ENCODE peak calls at places on chromosomes 1 and 21, in seven cellular contexts. B is GM23338, K is MM.1S, N is GM23248, J is neural progenitor cell, Y is HCT116, R is hepatocyte. G is an unnamed sample.

GRCh38 chr1:18711561-18712253 is 81.1 kb downstream of the PAX7 start:
- DNase-seq in B (no peak), K (no peak), N (no peak), J (no peak), Y (no peak), R (no peak), G (peak)

GRCh38 chr1:67647814-67648358 is 37.1 kb upstream of the GADD45A start:
- DNase-seq in B (no peak), K (peak), N (no peak), J (no peak), Y (no peak), R (no peak), G (peak)

GRCh38 chr1:241316372-241316771 is 40.6 kb downstream of the RGS7 start:
- DNase-seq in B (no peak), K (no peak), N (no peak), J (no peak), Y (no peak), R (no peak), G (no peak)

GRCh38 chr1:185112343-185112742 is 44.4 kb downstream of the TRMT1L start:
- DNase-seq in B (no peak), K (no peak), N (no peak), J (no peak), Y (no peak), R (no peak), G (peak)

GRCh38 chr1:53398585-53399365 is 60.4 kb upstream of the DMRTB1 start:
- DNase-seq in B (no peak), K (no peak), N (no peak), J (no peak), Y (no peak), R (no peak), G (no peak)

GRCh38 chr1:17199267-17200044 is 5.5 kb upstream of the PADI1 start:
- DNase-seq in B (no peak), K (no peak), N (peak), J (no peak), Y (no peak), R (no peak), G (no peak)

GRCh38 chr1:155981266-155982088 is 3.1 kb upstream of the ARHGEF2 start:
- DNase-seq in B (no peak), K (peak), N (peak), J (no peak), Y (no peak), R (peak), G (no peak)

GRCh38 chr21:31918250-31918775 is 45.5 kb downstream of the HUNK start:
- DNase-seq in B (no peak), K (no peak), N (no peak), J (no peak), Y (no peak), R (no peak), G (no peak)

GRCh38 chr1:72051538-72051937 is 230.8 kb downstream of the NEGR1 start:
- DNase-seq in B (no peak), K (no peak), N (peak), J (no peak), Y (no peak), R (peak), G (peak)

GRCh38 chr1:12161662-12162458 is 4.9 kb upstream of the TNFRSF1B start:
- DNase-seq in B (no peak), K (peak), N (peak), J (no peak), Y (peak), R (peak), G (peak)

GRCh38 chr1:53982034-53982761 is 35.8 kb downstream of the LDLRAD1 start:
- DNase-seq in B (peak), K (no peak), N (peak), J (peak), Y (no peak), R (peak), G (peak)

GRCh38 chr1:67688526-67689219 is 3.7 kb downstream of the GADD45A start:
- DNase-seq in B (no peak), K (no peak), N (no peak), J (peak), Y (no peak), R (no peak), G (peak)

GRCh38 chr1:53642607-53643006 is 96.4 kb downstream of the GLIS1 start:
- DNase-seq in B (no peak), K (no peak), N (no peak), J (no peak), Y (no peak), R (no peak), G (no peak)

GRCh38 chr1:55833452-55834160 is 618.4 kb upstream of the USP24 start:
- DNase-seq in B (no peak), K (no peak), N (peak), J (no peak), Y (no peak), R (no peak), G (no peak)

GRCh38 chr1:39098569-39099250 is 72.6 kb downstream of the NDUFS5 start:
- DNase-seq in B (peak), K (peak), N (peak), J (peak), Y (peak), R (peak), G (peak)

GRCh38 chr1:76690784-76691183 is 176.5 kb upstream of the ST6GALNAC5 start:
- DNase-seq in B (no peak), K (no peak), N (peak), J (no peak), Y (peak), R (peak), G (no peak)

DNA sequence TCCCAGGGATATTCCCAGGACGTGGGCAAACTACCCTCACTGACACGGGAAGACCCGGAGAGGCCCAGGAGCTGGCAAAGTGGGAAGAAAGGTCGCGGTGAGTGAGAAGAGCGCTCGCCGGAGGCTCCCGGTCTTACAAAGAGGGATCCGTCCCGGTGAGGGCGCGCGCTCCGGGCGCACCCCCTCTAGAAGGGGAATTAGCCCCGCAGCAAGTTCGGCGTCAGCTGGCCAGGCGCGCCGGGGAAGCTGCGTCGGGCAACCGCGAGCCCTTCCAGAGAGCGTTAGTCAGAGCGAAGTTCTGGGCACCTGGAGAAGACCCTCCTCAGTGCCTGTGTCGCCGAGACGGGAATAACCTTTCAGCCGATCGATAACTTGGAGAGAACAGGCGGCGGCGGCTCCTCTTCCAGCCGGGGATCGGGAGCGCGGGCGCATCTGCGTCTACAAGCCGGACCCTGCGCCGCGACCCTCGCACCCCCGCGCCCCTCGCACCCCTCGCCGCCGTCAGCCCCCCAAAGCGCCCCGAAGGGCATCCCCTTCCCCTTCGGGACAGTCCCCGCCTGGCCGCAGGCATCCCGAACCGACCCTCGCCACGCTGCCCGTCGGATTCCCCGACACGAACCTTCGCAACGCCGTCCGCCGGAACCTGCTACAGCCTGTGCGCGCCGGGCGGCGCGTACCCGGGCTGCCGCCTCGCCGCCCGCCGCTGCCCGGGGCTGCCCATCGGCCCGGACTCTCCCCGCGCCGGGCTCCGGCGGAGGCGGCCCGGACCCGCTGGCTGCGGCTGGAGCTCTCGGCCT is 485 bp downstream of the SIPA1L2 start:
- DNase-seq in B (peak), K (no peak), N (peak), J (peak), Y (no peak), R (peak), G (peak)
- TF ChIP-seq EZH2 in B (peak), K (peak), N (no peak), J (peak), Y (no peak), R (no peak), G (no peak)

GRCh38 chr1:7380712-7381111 is 390.4 kb upstream of the VAMP3 start:
- DNase-seq in B (no peak), K (no peak), N (no peak), J (no peak), Y (no peak), R (no peak), G (no peak)
- TF ChIP-seq EZH2phosphoT487 in B (no peak), K (no peak), N (no peak), J (no peak), Y (no peak), R (no peak), G (no peak)

GRCh38 chr1:112298558-112298957 is 97.5 kb upstream of the CTTNBP2NL start:
- DNase-seq in B (peak), K (peak), N (peak), J (peak), Y (peak), R (peak), G (peak)
- TF ChIP-seq EZH2 in B (no peak), K (no peak), N (no peak), J (no peak), Y (no peak), R (no peak), G (no peak)

GRCh38 chr1:200486634-200487033 is 76.8 kb upstream of the ZNF281 start:
- DNase-seq in B (no peak), K (no peak), N (no peak), J (no peak), Y (no peak), R (no peak), G (no peak)

GRCh38 chr1:200479816-200480215 is 70.0 kb upstream of the ZNF281 start:
- DNase-seq in B (no peak), K (no peak), N (no peak), J (no peak), Y (no peak), R (no peak), G (no peak)

GRCh38 chr1:200478945-200479558 is 69.2 kb upstream of the ZNF281 start:
- DNase-seq in B (no peak), K (no peak), N (no peak), J (no peak), Y (no peak), R (peak), G (no peak)

GRCh38 chr1:200487650-200488049 is 77.8 kb upstream of the ZNF281 start:
- DNase-seq in B (no peak), K (no peak), N (no peak), J (no peak), Y (no peak), R (no peak), G (no peak)

GRCh38 chr1:200483491-200484143 is 73.8 kb upstream of the ZNF281 start:
- DNase-seq in B (peak), K (no peak), N (peak), J (peak), Y (peak), R (peak), G (peak)
- TF ChIP-seq EZH2phosphoT487 in B (no peak), K (no peak), N (no peak), J (no peak), Y (no peak), R (no peak), G (no peak)

GRCh38 chr1:108551157-108551862 is 8.6 kb upstream of the EEIG2 start:
- DNase-seq in B (no peak), K (no peak), N (no peak), J (no peak), Y (no peak), R (no peak), G (peak)
- TF ChIP-seq EZH2 in B (no peak), K (no peak), N (no peak), J (no peak), Y (no peak), R (no peak), G (no peak)

GRCh38 chr1:230910755-230911117 is 42.4 kb upstream of the C1orf198 start:
- DNase-seq in B (no peak), K (no peak), N (no peak), J (no peak), Y (no peak), R (no peak), G (no peak)

GRCh38 chr1:230909974-230910754 is 41.8 kb upstream of the C1orf198 start:
- DNase-seq in B (no peak), K (no peak), N (no peak), J (no peak), Y (no peak), R (no peak), G (no peak)

GRCh38 chr1:230915079-230915478 is 46.8 kb upstream of the C1orf198 start:
- DNase-seq in B (no peak), K (no peak), N (no peak), J (no peak), Y (peak), R (peak), G (no peak)

GRCh38 chr1:230916607-230917283 is 48.4 kb upstream of the C1orf198 start:
- DNase-seq in B (no peak), K (no peak), N (no peak), J (no peak), Y (no peak), R (no peak), G (no peak)

DNA sequence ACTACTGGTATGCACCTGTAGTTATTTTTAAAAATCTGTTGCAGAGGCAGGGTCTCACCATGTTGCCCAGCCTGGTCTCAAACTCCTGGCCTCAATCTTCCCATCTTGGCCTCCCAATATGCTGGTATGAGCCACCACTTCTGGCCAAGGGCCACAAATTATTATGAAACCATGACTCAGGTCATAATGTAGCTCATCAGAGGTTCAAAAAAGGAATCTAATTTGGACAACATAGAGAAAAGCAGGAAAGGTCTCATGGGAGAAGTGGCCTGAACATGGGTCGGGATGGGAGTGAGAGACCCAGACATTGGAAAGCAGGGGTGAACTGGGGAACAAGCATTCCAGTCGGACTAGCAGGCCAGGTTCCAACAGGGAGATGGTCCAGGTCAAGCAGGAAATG is 45.2 kb upstream of the C1orf198 start:
- DNase-seq in B (no peak), K (no peak), N (peak), J (no peak), Y (no peak), R (no peak), G (peak)
- TF ChIP-seq EZH2phosphoT487 in B (no peak), K (no peak), N (no peak), J (no peak), Y (no peak), R (no peak), G (no peak)

DNA sequence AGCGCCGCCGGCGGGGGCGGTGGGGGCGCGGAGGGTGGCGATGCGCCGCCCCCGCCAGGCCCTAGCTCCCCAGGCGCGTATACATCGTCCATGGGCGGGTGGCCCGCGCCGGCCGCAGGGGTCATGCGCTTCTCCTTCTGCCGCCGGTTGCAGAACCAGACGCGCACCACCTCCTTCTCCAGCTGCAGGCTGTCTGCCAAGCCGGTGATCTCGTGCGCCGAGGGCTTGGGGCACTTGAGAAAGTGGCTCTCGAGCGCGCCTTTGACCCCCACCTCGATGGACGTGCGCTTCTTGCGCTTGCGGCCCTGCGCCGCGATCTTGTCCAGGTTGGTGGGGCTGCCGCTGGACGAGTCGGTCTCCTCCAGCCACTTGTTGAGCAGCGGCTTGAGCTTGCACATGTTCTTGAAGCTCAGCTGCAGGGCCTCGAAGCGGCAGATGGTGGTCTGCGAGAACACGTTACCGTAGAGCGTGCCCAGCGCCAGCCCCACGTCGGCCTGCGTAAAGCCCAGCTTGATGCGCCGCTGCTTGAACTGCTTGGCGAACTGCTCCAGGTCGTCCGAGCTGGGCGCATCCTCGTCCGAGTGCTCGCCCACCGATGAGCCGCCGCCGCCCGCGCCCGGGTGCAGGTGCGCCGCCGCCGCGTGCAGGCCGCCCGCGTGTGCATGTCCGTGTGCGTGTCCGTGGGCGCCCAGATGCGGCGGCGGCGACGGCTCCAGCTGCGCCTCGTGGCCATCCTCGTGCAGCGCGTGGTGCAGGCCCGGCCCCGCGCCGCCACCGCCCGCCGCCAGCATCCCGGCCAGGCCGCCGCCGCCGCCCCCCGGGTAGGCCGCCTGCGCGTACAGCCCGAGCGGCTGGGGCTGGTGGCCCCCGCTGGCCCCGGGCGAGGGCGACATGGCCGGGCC is 911 bp downstream of the POU3F1 start:
- DNase-seq in B (peak), K (no peak), N (peak), J (peak), Y (no peak), R (no peak), G (no peak)
- TF ChIP-seq EZH2 in B (peak), K (peak), N (peak), J (no peak), Y (no peak), R (peak), G (no peak)

GRCh38 chr1:170593173-170593572 is 61.2 kb downstream of the GORAB start:
- DNase-seq in B (peak), K (no peak), N (peak), J (no peak), Y (no peak), R (no peak), G (no peak)
- TF ChIP-seq EZH2phosphoT487 in B (no peak), K (no peak), N (no peak), J (no peak), Y (no peak), R (no peak), G (no peak)